ENCODE peak calls at places on chromosome 11, in nine cellular contexts. One of them, this sample, is unnamed.

GRCh38 chr11:40187092-40187403 is 1272.4 kb downstream of the LRRC4C start:
- DNase-seq in astrocyte of the cerebellum: no peak
- DNase-seq in CD8-positive, alpha-beta T cell: no peak
- DNase-seq in HCT116: no peak
- DNase-seq in cardiac fibroblast: no peak
- DNase-seq in kidney: no peak
- DNase-seq in dorsolateral prefrontal cortex: no peak
- DNase-seq in left lung: no peak
- DNase-seq in stomach: no peak
- DNase-seq in this sample: no peak

GRCh38 chr11:114398303-114398920 is 1.9 kb downstream of the C11orf71 start:
- DNase-seq in astrocyte of the cerebellum: no peak
- DNase-seq in CD8-positive, alpha-beta T cell: no peak
- DNase-seq in HCT116: no peak
- DNase-seq in cardiac fibroblast: no peak
- DNase-seq in kidney: no peak
- DNase-seq in dorsolateral prefrontal cortex: no peak
- DNase-seq in left lung: no peak
- DNase-seq in stomach: no peak
- DNase-seq in this sample: no peak

GRCh38 chr11:61816736-61817455 is at the start of gene FADS1:
- DNase-seq in astrocyte of the cerebellum: no peak
- DNase-seq in CD8-positive, alpha-beta T cell: peak; percentile 26
- DNase-seq in HCT116: peak; percentile 91
- DNase-seq in cardiac fibroblast: peak; percentile 98
- DNase-seq in kidney: peak; percentile 97
- DNase-seq in dorsolateral prefrontal cortex: peak; percentile 95
- DNase-seq in left lung: peak; percentile 96
- DNase-seq in stomach: peak; percentile 83
- DNase-seq in this sample: no peak

GRCh38 chr11:95512682-95513081 is 276.9 kb downstream of the FAM76B start:
- DNase-seq in astrocyte of the cerebellum: peak; percentile 65
- DNase-seq in CD8-positive, alpha-beta T cell: no peak
- DNase-seq in HCT116: no peak
- DNase-seq in cardiac fibroblast: peak; percentile 91
- DNase-seq in kidney: peak; percentile 73
- DNase-seq in dorsolateral prefrontal cortex: peak; percentile 12
- DNase-seq in left lung: no peak
- DNase-seq in stomach: no peak
- DNase-seq in this sample: peak; percentile 96

GRCh38 chr11:65218446-65218845 is 36.7 kb downstream of the CAPN1 start:
- DNase-seq in astrocyte of the cerebellum: no peak
- DNase-seq in CD8-positive, alpha-beta T cell: no peak
- DNase-seq in HCT116: no peak
- DNase-seq in cardiac fibroblast: no peak
- DNase-seq in kidney: no peak
- DNase-seq in dorsolateral prefrontal cortex: no peak
- DNase-seq in left lung: peak; percentile 27
- DNase-seq in stomach: no peak
- DNase-seq in this sample: no peak

GRCh38 chr11:110337570-110338193 is 41.3 kb upstream of the RDX start:
- DNase-seq in astrocyte of the cerebellum: no peak
- DNase-seq in CD8-positive, alpha-beta T cell: no peak
- DNase-seq in HCT116: peak; percentile 76
- DNase-seq in cardiac fibroblast: peak; percentile 25
- DNase-seq in kidney: no peak
- DNase-seq in dorsolateral prefrontal cortex: no peak
- DNase-seq in left lung: no peak
- DNase-seq in stomach: no peak
- DNase-seq in this sample: no peak

GRCh38 chr11:57645716-57646085 is 4.0 kb downstream of the YPEL4 start:
- DNase-seq in astrocyte of the cerebellum: no peak
- DNase-seq in CD8-positive, alpha-beta T cell: no peak
- DNase-seq in HCT116: no peak
- DNase-seq in cardiac fibroblast: no peak
- DNase-seq in kidney: no peak
- DNase-seq in dorsolateral prefrontal cortex: no peak
- DNase-seq in left lung: no peak
- DNase-seq in stomach: no peak
- DNase-seq in this sample: no peak

GRCh38 chr11:19076744-19077589 is 16.4 kb upstream of the MRGPRX2 start:
- DNase-seq in astrocyte of the cerebellum: no peak
- DNase-seq in CD8-positive, alpha-beta T cell: peak; percentile 20
- DNase-seq in HCT116: peak; percentile 31
- DNase-seq in cardiac fibroblast: peak; percentile 56
- DNase-seq in kidney: peak; percentile 70
- DNase-seq in dorsolateral prefrontal cortex: peak; percentile 22
- DNase-seq in left lung: peak; percentile 81
- DNase-seq in stomach: peak; percentile 70
- DNase-seq in this sample: no peak

GRCh38 chr11:44952082-44952481 is 1.4 kb upstream of the TP53I11 start:
- DNase-seq in astrocyte of the cerebellum: no peak
- DNase-seq in CD8-positive, alpha-beta T cell: no peak
- DNase-seq in HCT116: no peak
- DNase-seq in cardiac fibroblast: no peak
- DNase-seq in kidney: no peak
- DNase-seq in dorsolateral prefrontal cortex: no peak
- DNase-seq in left lung: no peak
- DNase-seq in stomach: no peak
- DNase-seq in this sample: no peak

GRCh38 chr11:112523477-112523876 is 262.8 kb upstream of the PLET1 start:
- DNase-seq in astrocyte of the cerebellum: peak; percentile 19
- DNase-seq in CD8-positive, alpha-beta T cell: no peak
- DNase-seq in HCT116: no peak
- DNase-seq in cardiac fibroblast: no peak
- DNase-seq in kidney: no peak
- DNase-seq in dorsolateral prefrontal cortex: peak; percentile 71
- DNase-seq in left lung: no peak
- DNase-seq in stomach: no peak
- DNase-seq in this sample: no peak

GRCh38 chr11:79119491-79120284 is 321.1 kb downstream of the TENM4 start:
- DNase-seq in astrocyte of the cerebellum: no peak
- DNase-seq in CD8-positive, alpha-beta T cell: no peak
- DNase-seq in HCT116: no peak
- DNase-seq in cardiac fibroblast: no peak
- DNase-seq in kidney: no peak
- DNase-seq in dorsolateral prefrontal cortex: peak; percentile 26
- DNase-seq in left lung: no peak
- DNase-seq in stomach: no peak
- DNase-seq in this sample: no peak

GRCh38 chr11:95544095-95544795 is 245.3 kb downstream of the FAM76B start:
- DNase-seq in astrocyte of the cerebellum: no peak
- DNase-seq in CD8-positive, alpha-beta T cell: no peak
- DNase-seq in HCT116: no peak
- DNase-seq in cardiac fibroblast: no peak
- DNase-seq in kidney: no peak
- DNase-seq in dorsolateral prefrontal cortex: no peak
- DNase-seq in left lung: no peak
- DNase-seq in stomach: no peak
- DNase-seq in this sample: no peak

GRCh38 chr11:3147626-3148025 is 17.5 kb downstream of the OSBPL5 start:
- DNase-seq in astrocyte of the cerebellum: no peak
- DNase-seq in CD8-positive, alpha-beta T cell: no peak
- DNase-seq in HCT116: no peak
- DNase-seq in cardiac fibroblast: no peak
- DNase-seq in kidney: no peak
- DNase-seq in dorsolateral prefrontal cortex: no peak
- DNase-seq in left lung: no peak
- DNase-seq in stomach: no peak
- DNase-seq in this sample: no peak

GRCh38 chr11:130547761-130548490 is 99.5 kb downstream of the ADAMTS15 start:
- DNase-seq in astrocyte of the cerebellum: no peak
- DNase-seq in CD8-positive, alpha-beta T cell: no peak
- DNase-seq in HCT116: no peak
- DNase-seq in cardiac fibroblast: no peak
- DNase-seq in kidney: no peak
- DNase-seq in dorsolateral prefrontal cortex: no peak
- DNase-seq in left lung: no peak
- DNase-seq in stomach: no peak
- DNase-seq in this sample: no peak

GRCh38 chr11:130546901-130547694 is 98.7 kb downstream of the ADAMTS15 start:
- DNase-seq in astrocyte of the cerebellum: no peak
- DNase-seq in CD8-positive, alpha-beta T cell: no peak
- DNase-seq in HCT116: no peak
- DNase-seq in cardiac fibroblast: no peak
- DNase-seq in kidney: no peak
- DNase-seq in dorsolateral prefrontal cortex: no peak
- DNase-seq in left lung: peak; percentile 68
- DNase-seq in stomach: no peak
- DNase-seq in this sample: no peak

GRCh38 chr11:130549393-130549999 is 101.1 kb downstream of the ADAMTS15 start:
- DNase-seq in astrocyte of the cerebellum: no peak
- DNase-seq in CD8-positive, alpha-beta T cell: no peak
- DNase-seq in HCT116: no peak
- DNase-seq in cardiac fibroblast: peak; percentile 53
- DNase-seq in kidney: no peak
- DNase-seq in dorsolateral prefrontal cortex: no peak
- DNase-seq in left lung: no peak
- DNase-seq in stomach: no peak
- DNase-seq in this sample: no peak

GRCh38 chr11:130550160-130550559 is 101.7 kb downstream of the ADAMTS15 start:
- DNase-seq in astrocyte of the cerebellum: no peak
- DNase-seq in CD8-positive, alpha-beta T cell: no peak
- DNase-seq in HCT116: no peak
- DNase-seq in cardiac fibroblast: no peak
- DNase-seq in kidney: no peak
- DNase-seq in dorsolateral prefrontal cortex: no peak
- DNase-seq in left lung: no peak
- DNase-seq in stomach: no peak
- DNase-seq in this sample: no peak

GRCh38 chr11:130548491-130548833 is 100.0 kb downstream of the ADAMTS15 start:
- DNase-seq in astrocyte of the cerebellum: no peak
- DNase-seq in CD8-positive, alpha-beta T cell: no peak
- DNase-seq in HCT116: no peak
- DNase-seq in cardiac fibroblast: no peak
- DNase-seq in kidney: no peak
- DNase-seq in dorsolateral prefrontal cortex: no peak
- DNase-seq in left lung: no peak
- DNase-seq in stomach: no peak
- DNase-seq in this sample: no peak
- TF ChIP-seq CTCF in astrocyte of the cerebellum: no peak
- TF ChIP-seq CTCF in CD8-positive, alpha-beta T cell: no peak
- TF ChIP-seq CTCF in HCT116: no peak
- TF ChIP-seq CTCF in cardiac fibroblast: no peak
- TF ChIP-seq CTCF in kidney: no peak
- TF ChIP-seq CTCF in dorsolateral prefrontal cortex: no peak
- TF ChIP-seq CTCF in left lung: no peak
- TF ChIP-seq CTCF in stomach: no peak
- TF ChIP-seq CTCF in this sample: no peak

GRCh38 chr11:83725718-83726117 is 439.6 kb upstream of the CCDC90B start:
- DNase-seq in astrocyte of the cerebellum: no peak
- DNase-seq in CD8-positive, alpha-beta T cell: no peak
- DNase-seq in HCT116: no peak
- DNase-seq in cardiac fibroblast: peak; percentile 3
- DNase-seq in kidney: no peak
- DNase-seq in dorsolateral prefrontal cortex: no peak
- DNase-seq in left lung: no peak
- DNase-seq in stomach: no peak
- DNase-seq in this sample: no peak
- H3K4me3 ChIP-seq in astrocyte of the cerebellum: no peak overlapping the region
- H3K4me3 ChIP-seq in CD8-positive, alpha-beta T cell: no peak overlapping the region
- H3K4me3 ChIP-seq in HCT116: no peak overlapping the region
- H3K4me3 ChIP-seq in cardiac fibroblast: no peak overlapping the region
- H3K4me3 ChIP-seq in kidney: no peak overlapping the region
- H3K4me3 ChIP-seq in dorsolateral prefrontal cortex: no peak overlapping the region
- H3K4me3 ChIP-seq in left lung: no peak overlapping the region
- H3K4me3 ChIP-seq in stomach: no peak overlapping the region
- H3K4me3 ChIP-seq in this sample: no peak overlapping the region

GRCh38 chr11:120622189-120622912 is 110.8 kb downstream of the GRIK4 start:
- DNase-seq in astrocyte of the cerebellum: no peak
- DNase-seq in CD8-positive, alpha-beta T cell: no peak
- DNase-seq in HCT116: no peak
- DNase-seq in cardiac fibroblast: no peak
- DNase-seq in kidney: no peak
- DNase-seq in dorsolateral prefrontal cortex: no peak
- DNase-seq in left lung: no peak
- DNase-seq in stomach: no peak
- DNase-seq in this sample: no peak
- TF ChIP-seq CTCF in astrocyte of the cerebellum: peak; percentile 5
- TF ChIP-seq CTCF in CD8-positive, alpha-beta T cell: no peak
- TF ChIP-seq CTCF in HCT116: peak; percentile 56
- TF ChIP-seq CTCF in cardiac fibroblast: no peak
- TF ChIP-seq CTCF in kidney: no peak
- TF ChIP-seq CTCF in dorsolateral prefrontal cortex: no peak
- TF ChIP-seq CTCF in left lung: no peak
- TF ChIP-seq CTCF in stomach: no peak
- TF ChIP-seq CTCF in this sample: peak; percentile 50

GRCh38 chr11:124837491-124837856 is 27.8 kb upstream of the ROBO3 start:
- DNase-seq in astrocyte of the cerebellum: peak; percentile 76
- DNase-seq in CD8-positive, alpha-beta T cell: no peak
- DNase-seq in HCT116: peak; percentile 72
- DNase-seq in cardiac fibroblast: peak; percentile 93
- DNase-seq in kidney: no peak
- DNase-seq in dorsolateral prefrontal cortex: no peak
- DNase-seq in left lung: no peak
- DNase-seq in stomach: no peak
- DNase-seq in this sample: peak; percentile 61

GRCh38 chr11:124834526-124835190 is 30.6 kb upstream of the ROBO3 start:
- DNase-seq in astrocyte of the cerebellum: no peak
- DNase-seq in CD8-positive, alpha-beta T cell: no peak
- DNase-seq in HCT116: no peak
- DNase-seq in cardiac fibroblast: no peak
- DNase-seq in kidney: no peak
- DNase-seq in dorsolateral prefrontal cortex: no peak
- DNase-seq in left lung: no peak
- DNase-seq in stomach: no peak
- DNase-seq in this sample: no peak

GRCh38 chr11:124832571-124832970 is 32.4 kb upstream of the MSANTD2 start:
- DNase-seq in astrocyte of the cerebellum: no peak
- DNase-seq in CD8-positive, alpha-beta T cell: no peak
- DNase-seq in HCT116: no peak
- DNase-seq in cardiac fibroblast: no peak
- DNase-seq in kidney: no peak
- DNase-seq in dorsolateral prefrontal cortex: no peak
- DNase-seq in left lung: no peak
- DNase-seq in stomach: no peak
- DNase-seq in this sample: no peak

GRCh38 chr11:124839051-124839971 is 25.9 kb upstream of the ROBO3 start:
- DNase-seq in astrocyte of the cerebellum: no peak
- DNase-seq in CD8-positive, alpha-beta T cell: no peak
- DNase-seq in HCT116: no peak
- DNase-seq in cardiac fibroblast: no peak
- DNase-seq in kidney: peak; percentile 68
- DNase-seq in dorsolateral prefrontal cortex: peak; percentile 39
- DNase-seq in left lung: peak; percentile 79
- DNase-seq in stomach: no peak
- DNase-seq in this sample: no peak

GRCh38 chr11:124835918-124836317 is 29.3 kb upstream of the ROBO3 start:
- DNase-seq in astrocyte of the cerebellum: no peak
- DNase-seq in CD8-positive, alpha-beta T cell: no peak
- DNase-seq in HCT116: no peak
- DNase-seq in cardiac fibroblast: no peak
- DNase-seq in kidney: peak; percentile 59
- DNase-seq in dorsolateral prefrontal cortex: no peak
- DNase-seq in left lung: no peak
- DNase-seq in stomach: no peak
- DNase-seq in this sample: no peak
- H3K4me3 ChIP-seq in astrocyte of the cerebellum: no peak overlapping the region
- H3K4me3 ChIP-seq in CD8-positive, alpha-beta T cell: no peak overlapping the region
- H3K4me3 ChIP-seq in HCT116: no peak overlapping the region
- H3K4me3 ChIP-seq in cardiac fibroblast: no peak overlapping the region
- H3K4me3 ChIP-seq in kidney: peak overlapping the region; percentile 34
- H3K4me3 ChIP-seq in dorsolateral prefrontal cortex: no peak overlapping the region
- H3K4me3 ChIP-seq in left lung: no peak overlapping the region
- H3K4me3 ChIP-seq in stomach: peak overlapping the region; percentile 29
- H3K4me3 ChIP-seq in this sample: no peak overlapping the region